ENCODE peak calls at places on chromosome 17, in four cellular contexts. H is ELR, B is H7, W is WTC11. J is an unnamed sample.

GRCh38 chr17:68819465-68819864 is 135.7 kb downstream of the ABCA8 start:
- DNase-seq in H (no peak), B (no peak), W (no peak), J (no peak)

GRCh38 chr17:48818361-48818841 is 1.4 kb upstream of the TTLL6 start:
- DNase-seq in H (no peak), B (peak; percentile 86), W (peak; percentile 72), J (no peak)

GRCh38 chr17:75036643-75037268 is 10.0 kb downstream of the ATP5PD start:
- DNase-seq in H (peak; percentile 5), B (peak; percentile 55), W (peak; percentile 53), J (no peak)

GRCh38 chr17:27650836-27651235 is 19.8 kb downstream of the LGALS9 start:
- DNase-seq in H (no peak), B (no peak), W (no peak), J (no peak)

GRCh38 chr17:5592382-5592781 is 8.1 kb upstream of the NLRP1 start:
- DNase-seq in H (peak; percentile 73), B (no peak), W (no peak), J (peak; percentile 23)

GRCh38 chr17:36932383-36933173 is 4.7 kb upstream of the LHX1 start:
- DNase-seq in H (no peak), B (peak; percentile 74), W (no peak), J (no peak)

GRCh38 chr17:57864273-57864672 is 14.4 kb upstream of the MRPS23 start:
- DNase-seq in H (no peak), B (peak; percentile 28), W (no peak), J (no peak)

GRCh38 chr17:62630365-62631085 is 3.1 kb downstream of the MRC2 start:
- DNase-seq in H (peak; percentile 59), B (peak; percentile 35), W (no peak), J (no peak)

GRCh38 chr17:75723201-75723930 is 2.1 kb downstream of the ITGB4 start:
- DNase-seq in H (peak; percentile 32), B (no peak), W (no peak), J (no peak)

GRCh38 chr17:13864551-13864950 is 204.8 kb upstream of the COX10 start:
- DNase-seq in H (peak; percentile 48), B (no peak), W (no peak), J (no peak)

GRCh38 chr17:28335959-28336871 is 654 bp downstream of the TNFAIP1 start:
- DNase-seq in H (peak; percentile 93), B (peak; percentile 86), W (peak; percentile 68), J (no peak)

GRCh38 chr17:75795820-75796607 is 11.4 kb downstream of the UNK start:
- DNase-seq in H (no peak), B (no peak), W (no peak), J (no peak)

GRCh38 chr17:7238418-7239090 is 703 bp downstream of the PHF23 start:
- DNase-seq in H (peak; percentile 50), B (peak; percentile 91), W (no peak), J (no peak)

GRCh38 chr17:66960623-66961022 is 3.9 kb upstream of the CACNG4 start:
- DNase-seq in H (no peak), B (no peak), W (no peak), J (no peak)

GRCh38 chr17:44348234-44348987 is 3.3 kb downstream of the GRN start:
- DNase-seq in H (peak; percentile 78), B (peak; percentile 16), W (no peak), J (peak; percentile 83)

GRCh38 chr17:32956240-32956970 is 28.5 kb downstream of the TMEM98 start:
- DNase-seq in H (no peak), B (no peak), W (no peak), J (no peak)

GRCh38 chr17:16214190-16215001 is 938 bp downstream of the NCOR1 start:
- DNase-seq in H (no peak), B (no peak), W (no peak), J (no peak)

J was measured in naive B cell.